ENCODE peak calls at places on chromosomes 6 and 20, in nine cellular contexts. D is NCI-H1105; J is stimulated activated CD4-positive, alpha-beta T cell treated with anti-CD3 and anti-CD28 coated beads, Interleukin-15, amount 100 ng/mL, for 1 hour; P is AML-193; E is NCI-H2081; U is WTC11; V is Caki2; O is NCI-H146; W is activated T-helper 1 cell treated with anti-CD3 and anti-CD28 coated beads, Interleukin-2, amount 50 U/mL, for 16 hours. F is an unnamed sample.
A peak's percentile ranks its signal among the peaks of the same experiment; 100 is the strongest.

GRCh38 chr6:131858765-131859490 is 51.1 kb downstream of the ENPP1 start:
- DNase-seq in D (no peak), J (no peak), P (no peak), E (no peak), U (no peak), V (no peak), O (no peak), W (no peak), F (no peak)

GRCh38 chr6:14280006-14280510 is 162.5 kb downstream of the CD83 start:
- DNase-seq in D (no peak), J (no peak), P (no peak), E (no peak), U (no peak), V (no peak), O (no peak), W (no peak), F (no peak)

GRCh38 chr20:58212636-58213035 is 15.8 kb downstream of the ANKRD60 start:
- DNase-seq in D (no peak), J (no peak), P (no peak), E (no peak), U (no peak), V (no peak), O (peak; percentile 48), W (no peak), F (no peak)

GRCh38 chr6:161367472-161367871 is 93.6 kb upstream of the AGPAT4 start:
- DNase-seq in D (no peak), J (no peak), P (no peak), E (no peak), U (no peak), V (peak; percentile 45), O (no peak), W (no peak), F (no peak)

GRCh38 chr6:41228088-41228487 is at the start of gene TREML4:
- DNase-seq in D (no peak), J (no peak), P (peak; percentile 54), E (no peak), U (no peak), V (no peak), O (no peak), W (no peak), F (no peak)

GRCh38 chr6:20033697-20034407 is 178.4 kb downstream of the MBOAT1 start:
- DNase-seq in D (no peak), J (no peak), P (no peak), E (peak; percentile 22), U (no peak), V (no peak), O (no peak), W (no peak), F (no peak)

GRCh38 chr6:26493258-26493657 is 6.8 kb upstream of the BTN1A1 start:
- DNase-seq in D (no peak), J (no peak), P (peak; percentile 41), E (no peak), U (no peak), V (no peak), O (no peak), W (no peak), F (peak; percentile 47)

GRCh38 chr6:77463308-77463880 is at the start of gene HTR1B:
- DNase-seq in D (no peak), J (no peak), P (no peak), E (no peak), U (peak; percentile 42), V (peak; percentile 42), O (peak; percentile 39), W (no peak), F (no peak)

GRCh38 chr6:163943647-163944395 is 529.3 kb downstream of the QKI start:
- DNase-seq in D (no peak), J (no peak), P (no peak), E (no peak), U (peak; percentile 57), V (no peak), O (peak; percentile 85), W (no peak), F (no peak)

GRCh38 chr6:167470836-167471547 is 146.1 kb downstream of the TTLL2 start:
- DNase-seq in D (no peak), J (no peak), P (no peak), E (no peak), U (no peak), V (no peak), O (no peak), W (no peak), F (no peak)

GRCh38 chr6:139549561-139550070 is 175.2 kb upstream of the CITED2 start:
- DNase-seq in D (no peak), J (no peak), P (no peak), E (no peak), U (no peak), V (no peak), O (no peak), W (no peak), F (no peak)

GRCh38 chr20:24806896-24807676 is 142.0 kb upstream of the CST7 start:
- DNase-seq in D (no peak), J (no peak), P (no peak), E (no peak), U (no peak), V (no peak), O (no peak), W (no peak), F (no peak)

GRCh38 chr6:105499928-105500327 is 97.0 kb upstream of the PREP start:
- DNase-seq in D (no peak), J (no peak), P (no peak), E (no peak), U (no peak), V (no peak), O (no peak), W (no peak), F (no peak)

GRCh38 chr6:87848616-87849015 is 146.6 kb upstream of the AKIRIN2 start:
- DNase-seq in D (peak; percentile 6), J (no peak), P (no peak), E (no peak), U (no peak), V (no peak), O (no peak), W (no peak), F (no peak)

F was measured in SW480.